ENCODE peak calls at places on chromosomes 1 and 21, in eight cellular contexts. W is vagina, T is HFF-Myc, H is brain microvascular endothelial cell, S is IMR-90, A is K562, J is tibial artery, I is OCI-LY7. X is an unnamed sample.

GRCh38 chr1:83901547-83902155 is 97.3 kb downstream of the TTLL7 start:
- DNase-seq in W (no peak), T (peak), H (peak), S (peak), A (peak), J (no peak), I (no peak), X (peak)

GRCh38 chr1:112722601-112723510 is 7.7 kb upstream of the PPM1J start:
- DNase-seq in W (peak), T (no peak), H (peak), S (peak), A (no peak), J (no peak), I (no peak), X (peak)

GRCh38 chr1:44646276-44646675 is 28.0 kb downstream of the TMEM53 start:
- DNase-seq in W (no peak), T (no peak), H (no peak), S (peak), A (no peak), J (no peak), I (no peak), X (no peak)

GRCh38 chr1:169106921-169107672 is 607 bp downstream of the ATP1B1 start:
- DNase-seq in W (no peak), T (no peak), H (no peak), S (peak), A (peak), J (no peak), I (peak), X (peak)

GRCh38 chr1:112893288-112894009 is 62.5 kb downstream of the SLC16A1 start:
- DNase-seq in W (no peak), T (no peak), H (no peak), S (no peak), A (peak), J (no peak), I (no peak), X (no peak)

GRCh38 chr1:215667796-215668195 is 100.7 kb downstream of the KCTD3 start:
- DNase-seq in W (no peak), T (no peak), H (no peak), S (no peak), A (no peak), J (no peak), I (no peak), X (no peak)

GRCh38 chr1:162676087-162676486 is 43.8 kb downstream of the DDR2 start:
- DNase-seq in W (no peak), T (no peak), H (peak), S (peak), A (no peak), J (peak), I (no peak), X (peak)

GRCh38 chr1:77168358-77168757 is 50.9 kb downstream of the PIGK start:
- DNase-seq in W (no peak), T (no peak), H (no peak), S (peak), A (no peak), J (no peak), I (no peak), X (no peak)

GRCh38 chr1:229127301-229127700 is 143.6 kb upstream of the RAB4A start:
- DNase-seq in W (no peak), T (no peak), H (peak), S (peak), A (no peak), J (no peak), I (no peak), X (peak)

GRCh38 chr1:98991127-98992003 is 13.3 kb downstream of the PLPPR5 start:
- DNase-seq in W (no peak), T (peak), H (peak), S (peak), A (peak), J (no peak), I (peak), X (peak)

GRCh38 chr1:203537806-203538464 is 44.0 kb downstream of the OPTC start:
- DNase-seq in W (no peak), T (no peak), H (peak), S (peak), A (no peak), J (no peak), I (no peak), X (peak)

GRCh38 chr1:112524986-112525385 is 16.2 kb downstream of the WNT2B start:
- DNase-seq in W (no peak), T (no peak), H (no peak), S (no peak), A (no peak), J (no peak), I (no peak), X (no peak)

GRCh38 chr1:94270801-94271203 is 33.4 kb upstream of the ARHGAP29 start:
- DNase-seq in W (no peak), T (peak), H (peak), S (peak), A (no peak), J (no peak), I (no peak), X (peak)

GRCh38 chr1:60972841-60973364 is 109.5 kb upstream of the NFIA start:
- DNase-seq in W (no peak), T (peak), H (peak), S (peak), A (peak), J (no peak), I (no peak), X (peak)

DNA sequence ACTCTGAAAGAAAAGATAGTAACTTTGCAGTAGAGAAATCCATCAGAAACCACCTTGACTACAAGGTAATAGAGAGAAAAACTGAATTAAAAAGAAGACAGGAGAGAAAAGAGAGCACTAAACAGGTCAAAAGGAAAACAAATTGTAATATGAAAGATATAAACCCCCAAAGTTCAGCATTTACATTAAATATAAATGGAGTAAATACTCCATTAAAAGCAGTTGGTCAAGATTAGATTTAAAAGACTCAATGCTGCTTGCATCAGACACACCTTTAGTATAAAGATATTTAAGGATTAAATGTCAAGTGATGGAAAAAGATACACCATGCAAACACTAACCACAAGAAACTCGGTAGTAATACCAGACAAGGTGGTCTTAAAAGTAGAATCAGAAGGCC is 110.5 kb downstream of the PEX14 start:
- DNase-seq in W (no peak), T (no peak), H (no peak), S (no peak), A (no peak), J (no peak), I (no peak), X (no peak)
- TF ChIP-seq CTCF in W (no peak), T (no peak), H (no peak), S (no peak), A (no peak), J (no peak), I (no peak), X (no peak)

GRCh38 chr1:78469561-78469960 is 21.2 kb upstream of the PTGFR start:
- DNase-seq in W (no peak), T (no peak), H (no peak), S (no peak), A (no peak), J (no peak), I (no peak), X (no peak)

GRCh38 chr1:78475888-78476610 is 14.7 kb upstream of the PTGFR start:
- DNase-seq in W (no peak), T (no peak), H (no peak), S (no peak), A (no peak), J (no peak), I (no peak), X (peak)

GRCh38 chr1:78472251-78472620 is 18.5 kb upstream of the PTGFR start:
- DNase-seq in W (no peak), T (no peak), H (no peak), S (no peak), A (no peak), J (no peak), I (no peak), X (no peak)

GRCh38 chr1:78474092-78474491 is 16.7 kb upstream of the PTGFR start:
- DNase-seq in W (no peak), T (no peak), H (no peak), S (no peak), A (no peak), J (no peak), I (no peak), X (no peak)

DNA sequence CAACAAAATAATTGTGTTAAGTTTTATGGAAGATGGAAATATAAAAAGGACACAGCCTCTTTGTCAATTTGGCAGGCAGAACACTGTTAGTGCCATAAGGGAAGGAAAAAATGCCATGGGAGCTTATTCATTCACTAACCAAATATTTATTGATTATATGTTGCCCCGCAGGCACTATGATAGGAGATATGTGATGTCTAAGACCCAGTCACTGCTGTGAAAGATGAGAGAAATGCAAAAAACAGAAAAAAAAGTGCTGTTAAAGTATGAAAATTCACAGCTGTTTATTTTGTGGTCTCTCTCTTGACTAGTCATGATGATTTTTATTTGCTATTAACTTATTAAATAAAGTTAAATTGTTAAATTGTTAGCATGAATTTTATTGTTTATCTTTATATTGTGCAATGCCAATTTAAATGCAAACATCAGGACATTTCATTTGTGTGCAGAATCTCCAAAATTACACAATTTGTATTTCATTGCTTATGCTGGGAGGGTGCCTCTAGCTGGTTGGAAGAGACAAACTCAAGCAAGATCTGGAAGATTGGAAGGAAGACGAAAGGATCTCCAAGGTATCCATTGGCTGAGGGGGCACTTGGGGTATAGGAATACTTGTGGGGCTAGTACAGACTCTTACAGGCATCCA is 17.8 kb upstream of the PTGFR start:
- DNase-seq in W (no peak), T (no peak), H (no peak), S (no peak), A (no peak), J (no peak), I (no peak), X (no peak)
- H3K4me3 ChIP-seq in W (no peak), T (no peak), H (no peak), S (no peak), A (no peak), J (no peak), I (no peak), X (no peak)

DNA sequence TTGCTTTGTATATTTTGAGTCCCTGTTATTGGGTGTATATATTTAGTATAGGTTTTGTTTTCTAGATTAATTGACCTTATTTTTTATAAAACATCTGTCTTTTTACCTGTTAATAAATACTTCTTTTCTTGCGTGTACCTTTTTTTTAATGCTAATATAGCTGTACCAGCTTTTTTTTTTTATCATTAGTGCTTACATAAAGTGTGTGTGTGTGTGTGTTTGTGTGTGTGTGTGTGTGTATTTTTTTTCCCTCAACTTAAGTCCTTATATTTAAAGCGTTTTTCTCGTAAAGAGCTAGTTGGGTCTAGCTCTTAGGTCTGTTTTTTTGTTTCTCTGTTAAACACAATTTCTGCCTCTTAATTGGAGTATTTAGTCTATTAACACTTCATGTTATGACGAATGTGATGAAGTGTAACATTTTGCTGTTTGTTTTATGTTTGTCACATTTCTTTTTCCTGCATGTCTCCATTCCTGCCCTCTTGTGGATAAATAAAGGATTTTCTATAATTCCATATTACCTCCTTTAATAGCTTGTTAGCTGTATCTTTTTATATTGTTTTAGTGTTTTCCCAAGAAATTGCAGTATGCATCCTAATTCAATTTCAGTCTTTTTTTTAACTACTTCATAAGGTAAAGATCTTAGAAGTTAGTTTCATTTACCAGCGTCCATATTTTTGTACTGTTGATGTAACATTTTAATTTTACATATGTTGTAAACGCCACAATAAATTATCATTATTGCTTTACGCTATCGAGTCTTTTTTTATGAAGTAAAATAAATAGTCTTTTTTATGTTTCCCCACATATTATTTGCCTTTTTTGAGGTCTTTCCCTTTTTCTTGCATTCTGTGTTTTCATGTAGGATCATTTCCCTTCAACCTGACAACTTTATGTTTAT is 4.3 kb downstream of the PRMT2 start:
- DNase-seq in W (no peak), T (no peak), H (no peak), S (peak), A (no peak), J (no peak), I (peak), X (peak)
- TF ChIP-seq CTCF in W (peak), T (no peak), H (peak), S (peak), A (peak), J (peak), I (peak), X (peak)

GRCh38 chr1:38873027-38873969 is at the start of gene MYCBP:
- DNase-seq in W (peak), T (peak), H (peak), S (peak), A (peak), J (peak), I (peak), X (peak)

GRCh38 chr1:38875811-38876210 is 2.7 kb upstream of the MYCBP start:
- DNase-seq in W (no peak), T (no peak), H (no peak), S (no peak), A (no peak), J (no peak), I (no peak), X (peak)

GRCh38 chr1:38867208-38867607 is 5.9 kb downstream of the MYCBP start:
- DNase-seq in W (no peak), T (no peak), H (no peak), S (no peak), A (no peak), J (no peak), I (no peak), X (no peak)

GRCh38 chr1:38872401-38873026 is 634 bp downstream of the MYCBP start:
- DNase-seq in W (no peak), T (no peak), H (no peak), S (peak), A (peak), J (no peak), I (peak), X (peak)

DNA sequence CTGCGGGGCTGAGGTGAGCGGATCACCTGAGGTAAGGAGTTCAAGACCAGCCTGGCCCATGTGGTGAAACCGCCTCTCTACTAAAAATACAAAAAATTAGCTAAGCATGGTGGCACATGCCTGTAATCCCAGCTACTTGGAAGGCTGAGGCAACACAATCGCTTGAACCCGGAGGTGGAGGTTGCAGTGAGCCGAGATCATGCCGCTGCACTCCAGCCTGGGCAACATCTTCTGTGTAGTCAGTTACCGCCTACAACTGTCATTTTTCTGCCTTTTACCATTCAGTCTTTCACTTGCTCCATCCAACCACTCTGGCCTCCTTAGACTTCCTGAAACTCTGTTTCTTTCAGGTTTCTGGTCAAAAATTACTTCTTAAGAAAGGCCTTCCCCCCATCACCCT is 2.2 kb downstream of the MYCBP start:
- DNase-seq in W (no peak), T (no peak), H (no peak), S (no peak), A (no peak), J (no peak), I (no peak), X (no peak)
- H3K4me3 ChIP-seq in W (no peak), T (no peak), H (no peak), S (no peak), A (no peak), J (no peak), I (no peak), X (no peak)

DNA sequence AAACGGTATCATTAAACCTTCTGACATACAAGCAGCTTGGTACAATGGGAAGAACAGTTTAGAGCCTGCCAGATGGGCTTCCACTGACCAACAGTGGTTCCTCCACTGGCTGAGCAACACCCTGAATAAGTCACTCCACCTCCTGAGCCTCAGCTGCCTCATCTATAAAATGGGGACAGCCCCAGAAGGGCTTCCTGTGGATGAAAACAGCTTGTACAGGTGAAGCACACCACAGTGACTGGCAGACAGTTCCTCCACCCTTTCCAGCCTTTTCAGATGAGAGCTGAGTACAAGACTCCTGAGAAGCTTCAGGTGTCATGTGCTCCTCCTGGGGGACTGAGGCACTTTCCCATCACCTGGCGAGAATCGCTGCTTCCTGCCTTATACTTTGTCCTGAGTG is 2.1 kb downstream of the CAPZB start:
- DNase-seq in W (no peak), T (no peak), H (no peak), S (no peak), A (no peak), J (no peak), I (no peak), X (no peak)
- TF ChIP-seq CTCF in W (no peak), T (no peak), H (no peak), S (no peak), A (no peak), J (no peak), I (no peak), X (no peak)

GRCh38 chr1:248627971-248628844 is 6.7 kb downstream of the OR2T11 start:
- DNase-seq in W (no peak), T (no peak), H (no peak), S (no peak), A (no peak), J (no peak), I (no peak), X (no peak)
- H3K4me3 ChIP-seq in W (no peak), T (no peak), H (no peak), S (no peak), A (no peak), J (no peak), I (no peak), X (no peak)